ENCODE peak calls at places on chromosomes 6 and 20, in seven cellular contexts. V is heart left ventricle, M is Caki2, T is KG1, Z is kidney tubule cell, C is germinal center, R is AG09319. Q is an unnamed sample.

GRCh38 chr6:4906293-4906941 is 97.4 kb downstream of the RPP40 start:
- DNase-seq in V (no peak), M (no peak), T (no peak), Z (no peak), C (no peak), R (no peak), Q (no peak)

GRCh38 chr6:333379-334002 is 41.2 kb downstream of the DUSP22 start:
- DNase-seq in V (no peak), M (no peak), T (no peak), Z (no peak), C (no peak), R (no peak), Q (no peak)

GRCh38 chr6:106186172-106186571 is 100.0 kb downstream of the PRDM1 start:
- DNase-seq in V (no peak), M (no peak), T (no peak), Z (no peak), C (no peak), R (no peak), Q (no peak)

GRCh38 chr6:77362055-77362454 is 101.2 kb downstream of the HTR1B start:
- DNase-seq in V (no peak), M (no peak), T (no peak), Z (no peak), C (no peak), R (no peak), Q (no peak)

GRCh38 chr6:107823047-107823557 is 1.0 kb downstream of the SCML4 start:
- DNase-seq in V (no peak), M (no peak), T (peak), Z (no peak), C (no peak), R (no peak), Q (no peak)

GRCh38 chr6:20706293-20707165 is 172.3 kb downstream of the CDKAL1 start:
- DNase-seq in V (no peak), M (peak), T (no peak), Z (peak), C (no peak), R (no peak), Q (no peak)

GRCh38 chr20:53920647-53921245 is 149.6 kb downstream of the BCAS1 start:
- DNase-seq in V (no peak), M (no peak), T (no peak), Z (no peak), C (no peak), R (no peak), Q (no peak)

GRCh38 chr6:42279966-42280629 is 62.4 kb upstream of the MRPS10 start:
- DNase-seq in V (peak), M (no peak), T (no peak), Z (no peak), C (no peak), R (no peak), Q (no peak)

GRCh38 chr20:41619360-41620115 is 1.4 kb upstream of the CHD6 start:
- DNase-seq in V (no peak), M (no peak), T (no peak), Z (no peak), C (no peak), R (no peak), Q (no peak)

GRCh38 chr20:2101057-2101934 is at the start of gene STK35:
- DNase-seq in V (no peak), M (no peak), T (peak), Z (no peak), C (no peak), R (no peak), Q (peak)

GRCh38 chr6:169381988-169382387 is 128.3 kb upstream of the THBS2 start:
- DNase-seq in V (no peak), M (no peak), T (no peak), Z (no peak), C (no peak), R (no peak), Q (no peak)

GRCh38 chr20:63322923-63323253 is 29.9 kb downstream of the COL20A1 start:
- DNase-seq in V (peak), M (no peak), T (no peak), Z (no peak), C (no peak), R (no peak), Q (no peak)

GRCh38 chr6:106849676-106850332 is 124.7 kb downstream of the CD24 start:
- DNase-seq in V (no peak), M (no peak), T (peak), Z (no peak), C (no peak), R (no peak), Q (no peak)

GRCh38 chr6:44067073-44067759 is 60.0 kb downstream of the MRPL14 start:
- DNase-seq in V (no peak), M (no peak), T (no peak), Z (no peak), C (no peak), R (no peak), Q (no peak)

GRCh38 chr6:10381133-10381829 is 33.6 kb downstream of the TFAP2A start:
- DNase-seq in V (no peak), M (no peak), T (no peak), Z (peak), C (no peak), R (no peak), Q (no peak)

GRCh38 chr20:33178726-33179125 is 10.8 kb downstream of the BPIFA2 start:
- DNase-seq in V (no peak), M (peak), T (no peak), Z (peak), C (no peak), R (no peak), Q (no peak)

GRCh38 chr6:9646346-9647042 is 768.4 kb downstream of the TFAP2A start:
- DNase-seq in V (peak), M (no peak), T (no peak), Z (no peak), C (no peak), R (peak), Q (no peak)

GRCh38 chr6:166659581-166659980 is 32.5 kb upstream of the RPS6KA2 start:
- DNase-seq in V (no peak), M (no peak), T (no peak), Z (no peak), C (no peak), R (no peak), Q (no peak)

GRCh38 chr20:35007413-35007812 is 51.7 kb downstream of the MYH7B start:
- DNase-seq in V (no peak), M (no peak), T (no peak), Z (no peak), C (no peak), R (no peak), Q (no peak)

GRCh38 chr6:158559338-158559894 is 475 bp upstream of the TMEM181 start:
- DNase-seq in V (no peak), M (no peak), T (no peak), Z (no peak), C (no peak), R (no peak), Q (no peak)

Q was measured in occipital lobe.